ENCODE peak calls at places on chromosomes 12 and 14, in four cellular contexts. One of them, this sample, is unnamed.

GRCh38 chr12:121334513-121335343 is 17.5 kb downstream of the ANAPC5 start:
- DNase-seq in NCI-H2081: peak
- DNase-seq in AG04450: peak
- DNase-seq in naive thymus-derived CD8-positive, alpha-beta T cell: no peak
- DNase-seq in this sample: peak

GRCh38 chr12:121323908-121324307 is 27.4 kb upstream of the CAMKK2 start:
- DNase-seq in NCI-H2081: no peak
- DNase-seq in naive thymus-derived CD8-positive, alpha-beta T cell: no peak
- DNase-seq in AG04450: no peak
- DNase-seq in this sample: no peak

GRCh38 chr12:118874698-118875548 is 106.4 kb upstream of the SRRM4 start:
- DNase-seq in NCI-H2081: no peak
- DNase-seq in AG04450: no peak
- DNase-seq in naive thymus-derived CD8-positive, alpha-beta T cell: no peak
- DNase-seq in this sample: no peak

GRCh38 chr14:81388236-81388801 is 11.8 kb downstream of the STON2 start:
- DNase-seq in NCI-H2081: no peak
- DNase-seq in naive thymus-derived CD8-positive, alpha-beta T cell: no peak
- DNase-seq in AG04450: no peak
- DNase-seq in this sample: no peak

GRCh38 chr12:53097564-53098353 is at the start of gene IGFBP6:
- DNase-seq in NCI-H2081: peak
- DNase-seq in AG04450: no peak
- DNase-seq in naive thymus-derived CD8-positive, alpha-beta T cell: peak
- DNase-seq in this sample: peak

GRCh38 chr12:60257063-60257462 is 661.2 kb downstream of the SLC16A7 start:
- DNase-seq in NCI-H2081: no peak
- DNase-seq in AG04450: peak
- DNase-seq in naive thymus-derived CD8-positive, alpha-beta T cell: no peak
- DNase-seq in this sample: no peak

GRCh38 chr12:114186241-114187002 is 219.5 kb downstream of the TBX5 start:
- DNase-seq in AG04450: no peak
- DNase-seq in naive thymus-derived CD8-positive, alpha-beta T cell: no peak
- DNase-seq in NCI-H2081: no peak
- DNase-seq in this sample: no peak

GRCh38 chr12:68119724-68120211 is 39.8 kb downstream of the IFNG start:
- DNase-seq in AG04450: no peak
- DNase-seq in naive thymus-derived CD8-positive, alpha-beta T cell: no peak
- DNase-seq in NCI-H2081: peak
- DNase-seq in this sample: no peak

GRCh38 chr14:31180299-31181051 is 27.1 kb downstream of the HECTD1 start:
- DNase-seq in NCI-H2081: no peak
- DNase-seq in AG04450: no peak
- DNase-seq in naive thymus-derived CD8-positive, alpha-beta T cell: no peak
- DNase-seq in this sample: no peak

GRCh38 chr12:43104524-43104923 is 447.5 kb downstream of the ADAMTS20 start:
- DNase-seq in NCI-H2081: peak
- DNase-seq in naive thymus-derived CD8-positive, alpha-beta T cell: no peak
- DNase-seq in AG04450: no peak
- DNase-seq in this sample: no peak

GRCh38 chr14:22218729-22219128 is 370.3 kb downstream of the DAD1 start:
- DNase-seq in NCI-H2081: no peak
- DNase-seq in naive thymus-derived CD8-positive, alpha-beta T cell: peak
- DNase-seq in AG04450: no peak
- DNase-seq in this sample: peak

GRCh38 chr14:24139272-24139934 is 2.0 kb downstream of the EMC9 start:
- DNase-seq in NCI-H2081: peak
- DNase-seq in naive thymus-derived CD8-positive, alpha-beta T cell: no peak
- DNase-seq in AG04450: no peak
- DNase-seq in this sample: no peak

GRCh38 chr14:96173646-96174475 is 30.8 kb upstream of the BDKRB2 start:
- DNase-seq in NCI-H2081: no peak
- DNase-seq in AG04450: no peak
- DNase-seq in naive thymus-derived CD8-positive, alpha-beta T cell: no peak
- DNase-seq in this sample: no peak

GRCh38 chr14:91394105-91395081 is 23.2 kb downstream of the CCDC88C start:
- DNase-seq in NCI-H2081: peak
- DNase-seq in AG04450: no peak
- DNase-seq in naive thymus-derived CD8-positive, alpha-beta T cell: no peak
- DNase-seq in this sample: no peak

GRCh38 chr12:108505121-108505520 is 10.0 kb upstream of the FICD start:
- DNase-seq in NCI-H2081: no peak
- DNase-seq in AG04450: no peak
- DNase-seq in naive thymus-derived CD8-positive, alpha-beta T cell: no peak
- DNase-seq in this sample: no peak

GRCh38 chr12:109462868-109463692 is 14.0 kb downstream of the KCTD10 start:
- DNase-seq in AG04450: peak
- DNase-seq in NCI-H2081: no peak
- DNase-seq in naive thymus-derived CD8-positive, alpha-beta T cell: no peak
- DNase-seq in this sample: no peak

GRCh38 chr12:94266796-94267529 is 118.6 kb downstream of the PLXNC1 start:
- DNase-seq in NCI-H2081: no peak
- DNase-seq in naive thymus-derived CD8-positive, alpha-beta T cell: no peak
- DNase-seq in AG04450: peak
- DNase-seq in this sample: no peak

GRCh38 chr14:91420686-91421085 is 3.1 kb upstream of the CCDC88C start:
- DNase-seq in AG04450: no peak
- DNase-seq in naive thymus-derived CD8-positive, alpha-beta T cell: no peak
- DNase-seq in NCI-H2081: no peak
- DNase-seq in this sample: no peak

GRCh38 chr14:81464253-81465001 is 64.3 kb upstream of the STON2 start:
- DNase-seq in AG04450: peak
- DNase-seq in NCI-H2081: peak
- DNase-seq in naive thymus-derived CD8-positive, alpha-beta T cell: peak
- DNase-seq in this sample: peak

GRCh38 chr14:39372656-39373055 is 59.6 kb downstream of the FBXO33 start:
- DNase-seq in AG04450: no peak
- DNase-seq in NCI-H2081: no peak
- DNase-seq in naive thymus-derived CD8-positive, alpha-beta T cell: no peak
- DNase-seq in this sample: no peak

GRCh38 chr12:79006306-79006705 is 141.7 kb downstream of the SYT1 start:
- DNase-seq in AG04450: no peak
- DNase-seq in NCI-H2081: no peak
- DNase-seq in naive thymus-derived CD8-positive, alpha-beta T cell: no peak
- DNase-seq in this sample: no peak

GRCh38 chr12:113000433-113000832 is 22.1 kb downstream of the OAS2 start:
- DNase-seq in AG04450: no peak
- DNase-seq in naive thymus-derived CD8-positive, alpha-beta T cell: no peak
- DNase-seq in NCI-H2081: no peak
- DNase-seq in this sample: no peak

GRCh38 chr12:124913474-124914391 is 717 bp downstream of the UBC start:
- DNase-seq in AG04450: no peak
- DNase-seq in naive thymus-derived CD8-positive, alpha-beta T cell: peak
- DNase-seq in NCI-H2081: no peak
- DNase-seq in this sample: peak

GRCh38 chr12:132614861-132615578 is 3.6 kb upstream of the P2RX2 start:
- DNase-seq in NCI-H2081: peak
- DNase-seq in AG04450: peak
- DNase-seq in naive thymus-derived CD8-positive, alpha-beta T cell: peak
- DNase-seq in this sample: peak

GRCh38 chr12:87518508-87518907 is 510.7 kb downstream of the C12orf50 start:
- DNase-seq in AG04450: no peak
- DNase-seq in naive thymus-derived CD8-positive, alpha-beta T cell: no peak
- DNase-seq in NCI-H2081: no peak
- DNase-seq in this sample: no peak